ENCODE peak calls at places on chromosomes 2 and 18, in four cellular contexts. O is left lung, G is cardiac muscle cell, F is A549. N is an unnamed sample.

GRCh38 chr2:176709991-176710390 is 440.7 kb downstream of the MTX2 start:
- DNase-seq in G (no peak), F (no peak), O (no peak), N (no peak)

GRCh38 chr18:76275913-76276312 is 219.1 kb downstream of the ZNF516 start:
- DNase-seq in O (no peak), F (no peak), G (no peak), N (no peak)

GRCh38 chr2:95269036-95269680 is 5.1 kb upstream of the PROM2 start:
- DNase-seq in G (no peak), F (no peak), O (no peak), N (no peak)

GRCh38 chr2:241801611-241802420 is 7.2 kb upstream of the NEU4 start:
- DNase-seq in F (no peak), G (no peak), O (peak; percentile 29), N (no peak)

GRCh38 chr2:74551942-74552913 is 1.5 kb downstream of the LOXL3 start:
- DNase-seq in F (no peak), G (no peak), O (no peak), N (no peak)

GRCh38 chr2:63661076-63661475 is 72.3 kb downstream of the MDH1 start:
- DNase-seq in G (peak; percentile 82), F (no peak), O (no peak), N (no peak)

GRCh38 chr2:217988840-217989204 is 14.0 kb downstream of the TNS1 start:
- DNase-seq in O (peak; percentile 33), F (no peak), G (no peak), N (no peak)

GRCh38 chr18:48545690-48546365 is 7.0 kb downstream of the CTIF start:
- DNase-seq in F (no peak), G (peak; percentile 73), O (peak; percentile 49), N (no peak)

GRCh38 chr2:200677721-200678532 is 92.1 kb downstream of the AOX1 start:
- DNase-seq in F (no peak), G (peak; percentile 91), O (no peak), N (no peak)

GRCh38 chr2:143258126-143258892 is 129.1 kb downstream of the ARHGAP15 start:
- DNase-seq in G (no peak), O (no peak), F (no peak), N (no peak)

GRCh38 chr2:893311-893710 is 57.3 kb upstream of the SNTG2 start:
- DNase-seq in O (no peak), F (no peak), G (peak; percentile 2), N (peak; percentile 20)

GRCh38 chr2:169584005-169584877 is at the start of gene PPIG:
- DNase-seq in O (peak; percentile 93), F (peak; percentile 83), G (peak; percentile 95), N (peak; percentile 84)

GRCh38 chr2:159439421-159439820 is 152.9 kb upstream of the WDSUB1 start:
- DNase-seq in G (no peak), O (no peak), F (no peak), N (no peak)

GRCh38 chr18:30763913-30764350 is 278.6 kb downstream of the DSC3 start:
- DNase-seq in O (no peak), G (no peak), F (no peak), N (no peak)

GRCh38 chr2:68255736-68256450 is 3.6 kb upstream of the PPP3R1 start:
- DNase-seq in F (no peak), O (no peak), G (peak; percentile 22), N (no peak)

GRCh38 chr2:239339726-239340654 is 60.8 kb downstream of the HDAC4 start:
- DNase-seq in F (no peak), G (no peak), O (no peak), N (no peak)